ENCODE peak calls at places on chromosomes 6 and 20, in eight cellular contexts. P, M, Q, C, Y, F, O and N are unnamed samples.

GRCh38 chr6:28742668-28743270 is 181.0 kb downstream of the TRIM27 start:
- DNase-seq in M (no peak), C (peak; percentile 95), F (no peak), O (peak; percentile 59), P (peak; percentile 58), Y (peak; percentile 44), Q (peak; percentile 72), N (peak; percentile 85)

GRCh38 chr6:5090603-5091002 is 5.5 kb downstream of the PPP1R3G start:
- DNase-seq in M (no peak), F (no peak), C (no peak), P (no peak), Q (no peak), O (no peak), Y (no peak), N (no peak)

GRCh38 chr6:107624541-107624940 is 134.6 kb downstream of the SOBP start:
- DNase-seq in F (no peak), P (no peak), Y (no peak), M (no peak), C (no peak), O (no peak), Q (peak; percentile 31), N (no peak)

GRCh38 chr6:31736768-31737314 is 511 bp upstream of the CLIC1 start:
- DNase-seq in C (no peak), F (no peak), O (peak; percentile 33), M (no peak), Q (no peak), Y (no peak), P (no peak), N (no peak)

GRCh38 chr6:142802124-142802523 is 142.9 kb downstream of the HIVEP2 start:
- DNase-seq in F (no peak), P (peak; percentile 59), M (no peak), C (no peak), Y (no peak), Q (peak; percentile 99), O (peak; percentile 65), N (no peak)

GRCh38 chr6:106509420-106510089 is 119.7 kb downstream of the RTN4IP1 start:
- DNase-seq in C (peak; percentile 61), O (peak; percentile 28), F (no peak), P (no peak), Y (no peak), Q (no peak), M (peak; percentile 17), N (peak; percentile 46)

GRCh38 chr6:15561447-15562199 is 101.2 kb downstream of the DTNBP1 start:
- DNase-seq in F (no peak), Q (no peak), O (no peak), M (no peak), P (no peak), C (no peak), Y (no peak), N (no peak)

GRCh38 chr6:144314562-144314961 is 29.4 kb downstream of the UTRN start:
- DNase-seq in P (no peak), O (no peak), F (no peak), M (no peak), Q (no peak), C (no peak), Y (no peak), N (no peak)

GRCh38 chr6:52547647-52548352 is 29.1 kb downstream of the TRAM2 start:
- DNase-seq in O (peak; percentile 83), Y (peak; percentile 32), Q (peak; percentile 75), C (no peak), M (peak; percentile 80), F (no peak), P (no peak), N (no peak)

GRCh38 chr6:163387317-163387716 is 27.2 kb upstream of the QKI start:
- DNase-seq in F (no peak), P (no peak), Y (no peak), M (no peak), Q (peak; percentile 13), C (no peak), O (no peak), N (no peak)

GRCh38 chr20:32528291-32528891 is 56.7 kb downstream of the NOL4L start:
- DNase-seq in F (no peak), P (no peak), C (no peak), M (peak; percentile 60), Q (no peak), O (no peak), Y (no peak), N (no peak)

GRCh38 chr6:73610444-73611275 is 43.1 kb downstream of the SLC17A5 start:
- DNase-seq in P (no peak), Y (no peak), C (no peak), Q (peak; percentile 66), F (peak; percentile 23), O (peak; percentile 52), M (peak; percentile 42), N (no peak)

GRCh38 chr6:35048631-35049083 is 92.5 kb downstream of the TCP11 start:
- DNase-seq in C (no peak), P (no peak), M (peak; percentile 30), Y (no peak), Q (peak; percentile 94), O (no peak), F (no peak), N (peak; percentile 42)

GRCh38 chr20:62943396-62943795 is 5.4 kb downstream of the GID8 start:
- DNase-seq in O (no peak), Q (no peak), M (no peak), F (no peak), Y (no peak), C (no peak), P (no peak), N (no peak)
- TF ChIP-seq USF2 in O (no peak), Q (no peak), M (no peak), F (no peak), Y (no peak), C (no peak), P (no peak), N (no peak)

GRCh38 chr6:132919028-132919427 is 104.7 kb downstream of the RPS12 start:
- DNase-seq in Y (no peak), Q (peak; percentile 36), P (no peak), O (no peak), M (peak; percentile 6), F (no peak), C (no peak), N (no peak)
- TF ChIP-seq USF2 in Y (no peak), Q (no peak), P (no peak), O (no peak), M (no peak), F (no peak), C (no peak), N (no peak)

DNA sequence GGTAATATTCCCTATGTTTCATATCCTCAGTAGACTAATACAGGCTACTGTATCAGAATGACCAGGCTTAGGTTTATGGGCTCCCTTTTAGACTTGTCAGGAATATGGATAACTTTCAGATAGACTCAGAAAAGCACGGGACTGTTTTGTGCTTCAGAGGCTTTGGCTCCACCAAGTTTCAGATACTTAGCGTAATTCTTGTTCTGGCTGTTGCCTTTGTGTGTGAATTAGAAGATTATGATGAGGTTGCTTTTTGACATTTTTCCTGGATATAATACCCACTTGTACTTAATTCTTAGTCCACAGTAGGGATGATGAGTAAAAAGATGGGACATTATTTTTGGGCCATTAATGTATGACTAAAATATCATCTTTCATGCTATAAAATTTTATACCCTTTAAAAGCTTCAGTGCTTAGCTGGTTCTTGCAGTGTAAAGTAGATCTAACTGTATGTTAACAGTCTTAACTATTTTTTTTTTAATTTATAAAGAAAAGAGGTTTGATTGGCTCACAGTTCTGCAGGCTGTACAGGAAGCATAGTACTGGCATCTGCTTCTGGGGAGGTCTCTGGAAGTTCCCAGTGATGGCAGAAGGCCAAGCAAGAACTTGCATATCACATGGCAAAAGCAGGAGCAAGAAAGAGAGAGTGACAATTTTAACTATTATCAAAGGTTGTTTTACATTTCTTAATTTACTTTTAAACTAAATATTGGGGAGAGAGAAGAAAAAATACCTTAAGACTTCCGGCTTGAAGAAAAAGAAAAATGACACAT is 120.7 kb downstream of the ZFAND3 start:
- DNase-seq in O (no peak), F (no peak), P (no peak), M (no peak), C (no peak), Y (no peak), Q (peak; percentile 75), N (no peak)
- TF ChIP-seq USF2 in O (no peak), F (no peak), P (no peak), M (no peak), C (no peak), Y (no peak), Q (no peak), N (no peak)

GRCh38 chr6:56840467-56841371 is 114.2 kb upstream of the BEND6 start:
- DNase-seq in M (peak; percentile 60), Q (peak; percentile 83), C (no peak), Y (no peak), P (no peak), F (no peak), O (peak; percentile 49), N (no peak)
- TF ChIP-seq USF2 in M (no peak), Q (no peak), C (no peak), Y (no peak), P (no peak), F (no peak), O (no peak), N (no peak)

GRCh38 chr6:78867370-78868040 is at the start of gene IRAK1BP1:
- DNase-seq in Y (peak; percentile 58), F (peak; percentile 49), O (peak; percentile 75), Q (peak; percentile 75), C (peak; percentile 85), M (peak; percentile 90), P (peak; percentile 61), N (peak; percentile 83)
- TF ChIP-seq USF2 in Y (no peak), F (no peak), O (no peak), Q (no peak), C (no peak), M (no peak), P (no peak), N (no peak)

GRCh38 chr6:45637056-45637455 is 259.3 kb upstream of the SUPT3H start:
- DNase-seq in O (no peak), Q (no peak), F (no peak), Y (no peak), C (no peak), M (no peak), P (no peak), N (no peak)

GRCh38 chr6:45640811-45641210 is 263.1 kb upstream of the SUPT3H start:
- DNase-seq in O (no peak), M (no peak), C (no peak), Y (no peak), P (no peak), Q (no peak), F (no peak), N (no peak)

GRCh38 chr6:45640081-45640491 is 262.4 kb upstream of the SUPT3H start:
- DNase-seq in O (no peak), Y (no peak), Q (peak; percentile 78), C (no peak), M (no peak), P (no peak), F (no peak), N (no peak)

GRCh38 chr6:45633272-45633908 is 255.7 kb upstream of the SUPT3H start:
- DNase-seq in C (no peak), M (no peak), O (no peak), Y (no peak), Q (no peak), F (no peak), P (no peak), N (no peak)

DNA sequence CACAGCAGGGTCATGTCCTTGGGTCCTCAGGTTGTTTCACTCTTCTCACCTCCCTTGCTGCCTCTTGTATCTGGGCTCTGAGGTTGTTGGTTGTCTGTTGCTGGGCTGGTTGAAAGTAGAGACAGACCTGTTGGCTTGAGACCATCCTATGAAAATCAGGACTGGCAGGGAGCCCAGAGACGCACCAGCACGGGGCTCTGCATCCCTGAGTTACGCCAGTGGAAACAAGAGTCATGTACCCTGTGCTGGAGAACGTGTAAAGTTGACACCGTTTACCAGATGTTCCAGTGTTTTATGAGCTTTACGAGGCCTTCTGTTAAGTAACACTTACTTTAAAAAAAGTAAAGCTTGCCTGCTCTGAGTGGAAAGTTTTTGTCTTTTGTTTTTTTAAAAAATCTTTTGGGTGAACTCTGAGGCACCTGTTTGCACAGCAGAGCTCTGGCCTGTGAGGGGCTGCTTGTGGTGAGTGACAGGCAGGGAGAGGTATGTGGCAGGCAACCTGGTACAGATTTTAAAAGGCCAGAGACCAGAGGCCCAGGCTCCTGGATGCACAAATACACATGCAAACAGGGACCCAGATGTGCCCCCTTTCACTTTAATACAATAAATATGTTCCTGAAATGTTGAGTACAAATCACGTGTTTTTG is 260.0 kb upstream of the SUPT3H start:
- DNase-seq in O (no peak), C (no peak), F (no peak), M (no peak), Q (no peak), P (no peak), Y (no peak), N (no peak)
- TF ChIP-seq USF2 in O (no peak), C (no peak), F (no peak), M (no peak), Q (no peak), P (no peak), Y (no peak), N (no peak)